ENCODE peak calls at places on chromosomes 6 and 20, in seven cellular contexts. I is suprapubic skin, G is stomach, V is A549, Y is K562, X is transverse colon, Q is tibial nerve. D is an unnamed sample.

GRCh38 chr6:3228046-3228671 is 706 bp upstream of the TUBB2B start:
- DNase-seq in X (no peak), V (no peak), G (no peak), I (no peak), Y (peak), Q (no peak), D (no peak)

GRCh38 chr20:19348582-19348981 is 136.1 kb downstream of the SLC24A3 start:
- DNase-seq in Q (no peak), X (no peak), V (no peak), I (no peak), Y (no peak), G (no peak), D (no peak)

GRCh38 chr20:10609276-10609675 is 64.5 kb downstream of the JAG1 start:
- DNase-seq in X (no peak), I (no peak), Q (peak), V (no peak), Y (no peak), G (no peak), D (peak)

GRCh38 chr6:99611148-99611547 is 4.5 kb downstream of the PRDM13 start:
- DNase-seq in V (no peak), Y (no peak), Q (no peak), G (no peak), I (no peak), X (no peak), D (no peak)

GRCh38 chr6:4125500-4125899 is 9.9 kb downstream of the ECI2 start:
- DNase-seq in V (no peak), Q (no peak), X (no peak), I (no peak), G (no peak), Y (no peak), D (no peak)

GRCh38 chr6:37516076-37516919 is 16.6 kb upstream of the CCDC167 start:
- DNase-seq in I (no peak), Q (no peak), V (no peak), G (peak), Y (no peak), X (peak), D (no peak)

GRCh38 chr6:163249651-163250101 is 164.8 kb upstream of the QKI start:
- DNase-seq in I (no peak), Y (no peak), X (no peak), G (no peak), V (no peak), Q (no peak), D (no peak)

GRCh38 chr20:61525781-61526431 is 273.8 kb downstream of the CDH4 start:
- DNase-seq in X (no peak), G (no peak), V (no peak), I (no peak), Q (no peak), Y (peak), D (no peak)

GRCh38 chr6:148348778-148349177 is 6.1 kb downstream of the SASH1 start:
- DNase-seq in G (no peak), I (no peak), V (no peak), Y (no peak), Q (no peak), X (no peak), D (no peak)

GRCh38 chr6:3608159-3608558 is 143.4 kb downstream of the PXDC1 start:
- DNase-seq in V (no peak), G (no peak), I (no peak), X (no peak), Y (no peak), Q (no peak), D (no peak)

GRCh38 chr6:21997414-21998037 is 299.3 kb downstream of the PRL start:
- DNase-seq in Q (no peak), I (no peak), V (no peak), Y (peak), X (no peak), G (no peak), D (no peak)

GRCh38 chr6:143647712-143648111 is 30.1 kb upstream of the PHACTR2 start:
- DNase-seq in Q (no peak), Y (no peak), X (no peak), G (no peak), V (no peak), I (no peak), D (no peak)

GRCh38 chr6:12483712-12484111 is 193.6 kb downstream of the EDN1 start:
- DNase-seq in Q (no peak), Y (no peak), V (peak), X (no peak), G (no peak), I (no peak), D (no peak)
- TF ChIP-seq POLR2A in Q (no peak), Y (no peak), V (no peak), X (no peak), G (no peak), I (no peak), D (no peak)

GRCh38 chr20:47936612-47937011 is 151.3 kb upstream of the SULF2 start:
- DNase-seq in G (no peak), Q (no peak), X (no peak), I (no peak), V (no peak), Y (no peak), D (no peak)
- TF ChIP-seq EP300 in G (no peak), Q (no peak), X (no peak), I (no peak), V (no peak), Y (no peak), D (no peak)

GRCh38 chr6:35719830-35720733 is 16.8 kb upstream of the ARMC12 start:
- DNase-seq in V (no peak), Q (no peak), I (peak), X (peak), Y (peak), G (no peak), D (peak)
- TF ChIP-seq POLR2A in V (no peak), Q (no peak), I (no peak), X (peak), Y (no peak), G (no peak), D (no peak)

DNA sequence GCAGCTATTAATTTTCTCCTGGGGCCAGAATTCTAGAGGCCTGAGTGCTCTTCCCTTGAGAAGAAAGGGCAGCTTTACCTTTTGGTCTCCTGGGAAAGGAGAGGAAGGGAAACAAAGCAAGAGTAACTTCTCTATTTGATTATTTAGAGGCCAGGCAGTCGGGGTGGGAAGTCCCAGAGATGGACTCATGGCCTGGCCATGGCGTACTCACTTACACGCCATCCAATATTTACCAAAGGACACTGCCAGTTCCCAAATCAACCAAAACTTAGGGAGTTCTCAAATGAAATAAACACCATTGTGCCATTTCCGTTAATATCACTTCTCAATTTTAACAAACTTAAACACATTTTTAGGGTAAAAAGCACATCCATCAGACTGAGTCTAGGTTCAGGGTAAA is 76.6 kb downstream of the CDS2 start:
- DNase-seq in Q (no peak), V (no peak), X (no peak), G (no peak), Y (no peak), I (no peak), D (no peak)
- TF ChIP-seq EP300 in Q (no peak), V (no peak), X (no peak), G (no peak), Y (no peak), I (no peak), D (no peak)

D was measured in ovary.